ENCODE peak calls at places on chromosomes 12 and 14, in eight cellular contexts. P, W, M, R, Q, Y, X and E are unnamed samples.

GRCh38 chr14:51518681-51519080 is 133.0 kb upstream of the FRMD6 start:
- DNase-seq in X (no peak), M (no peak), Y (no peak), Q (no peak), R (no peak), P (no peak), W (no peak), E (no peak)

GRCh38 chr12:98998697-98999299 is 353.7 kb downstream of the APAF1 start:
- DNase-seq in Y (peak; percentile 45), P (peak; percentile 44), M (no peak), Q (peak; percentile 40), R (peak; percentile 23), W (peak; percentile 78), X (peak; percentile 47), E (peak; percentile 80)

GRCh38 chr12:27305673-27306504 is 26.7 kb upstream of the BMAL2 start:
- DNase-seq in Y (peak; percentile 36), Q (no peak), M (no peak), W (peak; percentile 48), P (no peak), R (peak; percentile 22), X (peak; percentile 49), E (peak; percentile 54)

GRCh38 chr12:2855546-2855945 is 1.3 kb downstream of the TEX52 start:
- DNase-seq in Q (no peak), X (no peak), M (no peak), Y (no peak), W (no peak), R (no peak), P (no peak), E (no peak)

GRCh38 chr14:90444077-90444696 is 47.4 kb downstream of the CALM1 start:
- DNase-seq in Y (no peak), M (no peak), P (no peak), Q (no peak), R (no peak), X (no peak), W (no peak), E (no peak)

GRCh38 chr14:65229431-65230286 is 127.3 kb upstream of the MAX start:
- DNase-seq in W (peak; percentile 78), X (no peak), M (no peak), R (peak; percentile 17), Y (peak; percentile 68), P (peak; percentile 26), Q (peak; percentile 69), E (no peak)

GRCh38 chr14:71196921-71197320 is 289.7 kb downstream of the PCNX1 start:
- DNase-seq in M (no peak), W (no peak), R (no peak), Q (no peak), P (no peak), X (no peak), Y (no peak), E (no peak)

GRCh38 chr14:65336191-65336591 is 76.3 kb upstream of the FUT8 start:
- DNase-seq in X (no peak), M (no peak), Y (no peak), W (no peak), P (peak; percentile 27), Q (no peak), R (peak; percentile 70), E (no peak)

GRCh38 chr12:128820723-128821432 is 2.9 kb downstream of the SLC15A4 start:
- DNase-seq in M (peak; percentile 15), X (no peak), R (no peak), P (no peak), Y (no peak), W (peak; percentile 84), Q (no peak), E (no peak)

GRCh38 chr12:45730116-45730841 is 773 bp downstream of the ARID2 start:
- DNase-seq in Y (peak; percentile 76), Q (peak; percentile 58), P (peak; percentile 34), W (peak; percentile 62), R (peak; percentile 22), M (peak; percentile 18), X (peak; percentile 75), E (peak; percentile 56)

GRCh38 chr14:79044894-79045624 is 874.9 kb downstream of the NRXN3 start:
- DNase-seq in R (peak; percentile 94), M (no peak), Q (peak; percentile 82), Y (peak; percentile 6), W (no peak), P (peak; percentile 8), X (peak; percentile 46), E (no peak)

GRCh38 chr12:21801522-21802288 is 27.2 kb upstream of the KCNJ8 start:
- DNase-seq in W (no peak), Y (no peak), Q (no peak), R (no peak), X (no peak), M (no peak), P (no peak), E (no peak)

GRCh38 chr12:63064080-63064479 is 86.9 kb downstream of the AVPR1A start:
- DNase-seq in Y (no peak), P (peak; percentile 11), X (no peak), M (no peak), R (peak; percentile 77), W (no peak), Q (no peak), E (no peak)

GRCh38 chr12:402127-402456 is 648 bp downstream of the CCDC77 start:
- DNase-seq in R (peak; percentile 29), Q (no peak), Y (peak; percentile 67), P (no peak), M (no peak), X (peak; percentile 48), W (no peak), E (peak; percentile 44)

GRCh38 chr12:92299344-92299743 is 153.7 kb upstream of the BTG1 start:
- DNase-seq in R (no peak), Q (no peak), X (no peak), P (no peak), W (no peak), Y (no peak), M (no peak), E (no peak)

GRCh38 chr12:122190842-122191668 is 8.1 kb downstream of the LRRC43 start:
- DNase-seq in W (peak; percentile 41), Y (peak; percentile 81), P (peak; percentile 84), M (no peak), X (peak; percentile 79), Q (no peak), R (peak; percentile 48), E (peak; percentile 65)

GRCh38 chr14:27427796-27428195 is 830.0 kb upstream of the NOVA1 start:
- DNase-seq in M (no peak), R (no peak), X (peak; percentile 61), Y (no peak), W (no peak), Q (no peak), P (no peak), E (no peak)

GRCh38 chr14:20262642-20263128 is 23.6 kb downstream of the OR11H4 start:
- DNase-seq in X (peak; percentile 32), Y (no peak), W (no peak), Q (no peak), P (peak; percentile 3), M (no peak), R (peak; percentile 66), E (no peak)

GRCh38 chr14:35402323-35403084 is 2.0 kb downstream of the NFKBIA start:
- DNase-seq in Y (no peak), Q (no peak), P (no peak), M (no peak), X (no peak), W (no peak), R (no peak), E (no peak)

GRCh38 chr14:52776816-52777215 is 14.6 kb downstream of the GNPNAT1 start:
- DNase-seq in R (no peak), P (no peak), W (no peak), X (no peak), Q (no peak), M (no peak), Y (no peak), E (peak; percentile 43)

GRCh38 chr12:101713930-101714329 is 16.5 kb downstream of the CHPT1 start:
- DNase-seq in R (no peak), M (no peak), W (no peak), P (no peak), X (no peak), Q (no peak), Y (no peak), E (no peak)